ENCODE peak calls at places on chromosomes 1 and 21, in eight cellular contexts. R is HCT116; M is ovary; K is progenitor cell of endocrine pancreas; V is K562; L is GM13976; X is activated CD8-positive, alpha-beta T cell treated with anti-CD3 and anti-CD28 coated beads for 36 hours; E is transverse colon. Q is an unnamed sample.
A peak's percentile ranks its signal among the peaks of the same experiment; 100 is the strongest.

GRCh38 chr21:40923361-40923760 is 76.4 kb upstream of the DSCAM start:
- DNase-seq in R (no peak), M (no peak), K (no peak), V (no peak), L (no peak), X (no peak), E (no peak), Q (no peak)

GRCh38 chr1:212879947-212880690 is 22.0 kb downstream of the FLVCR1 start:
- DNase-seq in R (no peak), M (no peak), K (no peak), V (no peak), L (no peak), X (no peak), E (no peak), Q (no peak)

GRCh38 chr1:24364975-24365678 is 46.0 kb downstream of the GRHL3 start:
- DNase-seq in R (peak; percentile 98), M (no peak), K (no peak), V (peak; percentile 31), L (peak; percentile 82), X (peak; percentile 60), E (no peak), Q (no peak)

GRCh38 chr21:37176716-37177115 is 90.4 kb downstream of the VPS26C start:
- DNase-seq in R (no peak), M (no peak), K (no peak), V (no peak), L (no peak), X (no peak), E (no peak), Q (no peak)

GRCh38 chr1:55277377-55278130 is 62.4 kb upstream of the USP24 start:
- DNase-seq in R (peak; percentile 79), M (peak; percentile 83), K (peak; percentile 69), V (peak; percentile 80), L (peak; percentile 77), X (peak; percentile 93), E (peak; percentile 84), Q (peak; percentile 40)

GRCh38 chr1:93993731-93994130 is 84.5 kb upstream of the GCLM start:
- DNase-seq in R (no peak), M (no peak), K (no peak), V (no peak), L (no peak), X (no peak), E (no peak), Q (no peak)

GRCh38 chr1:1625824-1626206 is 6.2 kb upstream of the MMP23B start:
- DNase-seq in R (no peak), M (no peak), K (no peak), V (no peak), L (no peak), X (no peak), E (no peak), Q (no peak)

GRCh38 chr1:193471981-193472380 is 285.6 kb upstream of the B3GALT2 start:
- DNase-seq in R (no peak), M (no peak), K (no peak), V (no peak), L (no peak), X (no peak), E (no peak), Q (no peak)

GRCh38 chr21:39518845-39519205 is 67.1 kb downstream of the SH3BGR start:
- DNase-seq in R (no peak), M (no peak), K (no peak), V (no peak), L (no peak), X (no peak), E (no peak), Q (no peak)

GRCh38 chr1:162543228-162543627 is 18.3 kb upstream of the UAP1 start:
- DNase-seq in R (no peak), M (no peak), K (no peak), V (no peak), L (no peak), X (no peak), E (no peak), Q (no peak)

GRCh38 chr1:201659576-201659975 is 120.6 kb downstream of the NAV1 start:
- DNase-seq in R (no peak), M (no peak), K (no peak), V (no peak), L (no peak), X (no peak), E (no peak), Q (no peak)

GRCh38 chr1:216723274-216723780 is at the start of gene ESRRG:
- DNase-seq in R (no peak), M (peak; percentile 26), K (peak; percentile 60), V (no peak), L (no peak), X (peak; percentile 5), E (peak; percentile 43), Q (no peak)

GRCh38 chr1:157437301-157437700 is 115.0 kb downstream of the FCRL5 start:
- DNase-seq in R (no peak), M (no peak), K (no peak), V (no peak), L (no peak), X (no peak), E (no peak), Q (no peak)

GRCh38 chr1:115671176-115672062 is 29.6 kb downstream of the VANGL1 start:
- DNase-seq in R (peak; percentile 81), M (no peak), K (no peak), V (no peak), L (no peak), X (no peak), E (peak; percentile 58), Q (no peak)

GRCh38 chr1:186899577-186899976 is 70.8 kb downstream of the PLA2G4A start:
- DNase-seq in R (no peak), M (no peak), K (no peak), V (no peak), L (peak; percentile 28), X (peak; percentile 3), E (no peak), Q (no peak)

GRCh38 chr1:97412737-97413136 is 508.1 kb downstream of the DPYD start:
- DNase-seq in R (no peak), M (no peak), K (no peak), V (no peak), L (no peak), X (no peak), E (no peak), Q (no peak)

GRCh38 chr1:73674945-73675561 is 522.9 kb downstream of the LRRIQ3 start:
- DNase-seq in R (no peak), M (no peak), K (no peak), V (no peak), L (peak; percentile 5), X (no peak), E (no peak), Q (no peak)

GRCh38 chr1:89954401-89954800 is 40.5 kb upstream of the ZNF326 start:
- DNase-seq in R (no peak), M (no peak), K (no peak), V (no peak), L (no peak), X (no peak), E (no peak), Q (no peak)

GRCh38 chr1:89953929-89954328 is 41.0 kb upstream of the ZNF326 start:
- DNase-seq in R (no peak), M (no peak), K (no peak), V (no peak), L (no peak), X (no peak), E (no peak), Q (no peak)

GRCh38 chr1:89955311-89955710 is 39.6 kb upstream of the ZNF326 start:
- DNase-seq in R (no peak), M (no peak), K (no peak), V (no peak), L (no peak), X (no peak), E (no peak), Q (no peak)

GRCh38 chr1:89952021-89952995 is 42.6 kb upstream of the ZNF326 start:
- DNase-seq in R (no peak), M (no peak), K (no peak), V (no peak), L (no peak), X (no peak), E (no peak), Q (no peak)

GRCh38 chr1:89953072-89953626 is 41.8 kb upstream of the ZNF326 start:
- DNase-seq in R (peak; percentile 81), M (no peak), K (no peak), V (peak; percentile 37), L (no peak), X (peak; percentile 61), E (peak; percentile 82), Q (no peak)
- TF ChIP-seq CTCF in R (no peak), M (no peak), K (no peak), V (peak; percentile 83), L (peak; percentile 35), X (peak; percentile 34), E (no peak), Q (peak; percentile 24)

DNA sequence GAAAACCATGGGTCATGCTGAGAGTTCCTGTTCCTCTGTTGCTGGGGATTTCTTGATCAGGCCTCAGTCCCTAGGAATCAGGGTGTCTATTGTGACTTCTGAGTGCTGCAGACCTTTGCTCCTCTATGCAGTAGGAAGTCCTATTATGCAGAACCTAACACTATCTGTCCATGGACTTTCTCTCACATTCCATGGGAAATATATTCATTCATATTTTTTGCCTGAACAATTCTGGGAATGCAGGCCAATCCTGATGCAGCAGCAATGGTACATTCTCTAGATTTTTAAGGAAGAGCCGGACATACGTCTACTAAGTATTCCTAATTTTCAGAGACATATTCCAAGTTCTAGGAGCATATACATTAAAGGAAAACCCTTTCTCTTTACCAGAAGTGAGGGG is 61.1 kb upstream of the C1orf87 start:
- DNase-seq in R (no peak), M (no peak), K (no peak), V (no peak), L (no peak), X (no peak), E (no peak), Q (no peak)
- TF ChIP-seq CTCF in R (no peak), M (no peak), K (no peak), V (no peak), L (no peak), X (no peak), E (no peak), Q (no peak)

DNA sequence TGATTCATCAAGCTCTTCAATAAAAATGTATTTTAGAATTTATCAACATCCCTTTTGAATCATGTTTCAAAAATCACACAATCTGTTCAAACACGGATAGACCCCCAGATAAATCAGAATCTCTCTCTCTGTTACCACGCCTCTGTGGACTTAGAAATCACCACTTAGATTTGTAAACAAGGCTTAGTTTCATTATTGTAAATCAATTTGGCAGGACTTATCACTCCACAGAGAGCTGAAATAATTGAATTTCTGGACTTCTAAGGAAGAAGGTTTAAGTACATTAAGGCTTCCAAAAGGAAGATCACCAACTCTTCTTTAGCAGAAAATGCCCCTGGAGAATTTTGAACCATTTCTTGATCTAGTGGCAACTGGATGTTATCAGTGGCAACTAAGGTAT is 100.4 kb downstream of the APP start:
- DNase-seq in R (no peak), M (no peak), K (no peak), V (no peak), L (no peak), X (no peak), E (no peak), Q (no peak)
- TF ChIP-seq CTCF in R (no peak), M (no peak), K (no peak), V (no peak), L (no peak), X (no peak), E (no peak), Q (no peak)

DNA sequence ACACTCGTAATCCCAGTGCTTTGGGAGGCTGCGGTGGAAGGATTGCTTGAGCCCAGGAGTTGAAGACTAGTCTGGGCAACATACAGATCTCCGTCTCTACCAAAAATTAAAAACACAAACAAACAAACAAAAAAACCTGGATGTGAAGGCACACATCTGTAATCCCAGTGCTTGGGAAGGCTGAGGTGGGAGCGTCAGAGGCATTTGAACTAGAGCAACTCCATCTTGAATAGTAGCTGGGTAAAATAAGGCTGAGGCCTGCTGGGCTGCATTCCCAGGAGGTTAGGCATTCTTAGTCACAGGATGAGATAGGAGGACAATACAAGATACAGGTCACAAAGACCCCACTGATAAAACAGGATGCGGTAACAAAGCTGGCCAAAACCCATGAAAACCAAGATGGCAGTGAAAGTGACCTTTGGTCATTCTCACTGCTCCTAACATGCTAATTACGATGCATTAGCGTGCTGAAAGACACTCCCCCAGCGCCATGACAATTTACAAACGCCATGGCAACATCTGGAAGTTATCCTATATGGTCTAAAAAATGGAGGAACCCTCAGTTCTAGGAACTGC is 33.2 kb upstream of the RD3 start:
- DNase-seq in R (no peak), M (no peak), K (no peak), V (no peak), L (no peak), X (no peak), E (no peak), Q (no peak)
- TF ChIP-seq CTCF in R (no peak), M (no peak), K (no peak), V (no peak), L (no peak), X (no peak), E (no peak), Q (no peak)